ENCODE peak calls at places on chromosomes 3 and 15, in four cellular contexts. S is EL, H is ascending aorta, V is Kasumi-1. M is an unnamed sample.

GRCh38 chr3:143090966-143091365 is 28.6 kb upstream of the CHST2 start:
- DNase-seq in H (no peak), V (no peak), S (no peak), M (no peak)

GRCh38 chr3:89876116-89876515 is 768.7 kb downstream of the EPHA3 start:
- DNase-seq in H (no peak), S (no peak), V (no peak), M (no peak)

GRCh38 chr3:150000631-150001030 is 29.9 kb upstream of the PFN2 start:
- DNase-seq in S (peak), H (no peak), V (no peak), M (no peak)

GRCh38 chr3:150247456-150247855 is 160.6 kb upstream of the TSC22D2 start:
- DNase-seq in S (no peak), H (no peak), V (no peak), M (no peak)

GRCh38 chr3:31917303-31917903 is 63.7 kb downstream of the OSBPL10 start:
- DNase-seq in S (no peak), V (no peak), H (no peak), M (no peak)

GRCh38 chr15:79432345-79433311 is 492 bp downstream of the MINAR1 start:
- DNase-seq in V (no peak), S (no peak), H (no peak), M (no peak)

GRCh38 chr3:65883614-65884013 is 155.1 kb downstream of the MAGI1 start:
- DNase-seq in S (peak), V (no peak), H (no peak), M (no peak)

GRCh38 chr3:41176554-41176953 is 22.8 kb upstream of the CTNNB1 start:
- DNase-seq in H (no peak), S (no peak), V (no peak), M (no peak)

M was measured in Panc1.